ENCODE peak calls at places on chromosome 18, in seven cellular contexts. U, E, N, S, A, R and O are unnamed samples.

GRCh38 chr18:47075098-47075883 is 39.9 kb upstream of the ELOA2 start:
- DNase-seq in U (no peak), E (no peak), N (peak), S (peak), A (no peak), R (no peak), O (no peak)

GRCh38 chr18:26981373-26982082 is 116.0 kb upstream of the AQP4 start:
- DNase-seq in U (no peak), E (no peak), N (no peak), S (no peak), A (no peak), R (no peak), O (no peak)

GRCh38 chr18:23453657-23454011 is 547 bp downstream of the RIOK3 start:
- DNase-seq in U (peak), E (no peak), N (no peak), S (peak), A (no peak), R (peak), O (no peak)

GRCh38 chr18:44842588-44843412 is 162.1 kb downstream of the SETBP1 start:
- DNase-seq in U (no peak), E (no peak), N (no peak), S (no peak), A (no peak), R (no peak), O (no peak)

GRCh38 chr18:7021994-7022840 is 95.4 kb downstream of the LAMA1 start:
- DNase-seq in U (peak), E (no peak), N (peak), S (peak), A (no peak), R (peak), O (peak)

GRCh38 chr18:48992791-48993555 is 42.2 kb upstream of the SMAD7 start:
- DNase-seq in U (peak), E (peak), N (peak), S (no peak), A (no peak), R (no peak), O (no peak)

GRCh38 chr18:29608982-29609381 is 1432.1 kb upstream of the CDH2 start:
- DNase-seq in U (no peak), E (no peak), N (no peak), S (no peak), A (no peak), R (no peak), O (no peak)

GRCh38 chr18:33987206-33987605 is 237.5 kb downstream of the NOL4 start:
- DNase-seq in U (no peak), E (no peak), N (no peak), S (no peak), A (no peak), R (no peak), O (no peak)

GRCh38 chr18:31436825-31437224 is 10.7 kb upstream of the DSG3 start:
- DNase-seq in U (no peak), E (no peak), N (no peak), S (no peak), A (no peak), R (no peak), O (no peak)

GRCh38 chr18:5142859-5143258 is 54.2 kb downstream of the AKAIN1 start:
- DNase-seq in U (no peak), E (no peak), N (no peak), S (no peak), A (no peak), R (no peak), O (no peak)

GRCh38 chr18:524496-524895 is 24.0 kb upstream of the COLEC12 start:
- DNase-seq in U (no peak), E (no peak), N (no peak), S (peak), A (no peak), R (peak), O (no peak)

GRCh38 chr18:13530215-13530878 is 196.0 kb downstream of the FAM210A start:
- DNase-seq in U (no peak), E (no peak), N (no peak), S (no peak), A (no peak), R (no peak), O (no peak)

GRCh38 chr18:36322408-36322728 is 24.9 kb downstream of the FHOD3 start:
- DNase-seq in U (no peak), E (no peak), N (no peak), S (no peak), A (no peak), R (no peak), O (no peak)

GRCh38 chr18:76203552-76203951 is 291.5 kb downstream of the ZNF516 start:
- DNase-seq in U (no peak), E (no peak), N (no peak), S (no peak), A (no peak), R (no peak), O (no peak)

GRCh38 chr18:11146238-11146946 is 3.0 kb downstream of the PIEZO2 start:
- DNase-seq in U (no peak), E (no peak), N (no peak), S (no peak), A (no peak), R (no peak), O (no peak)

GRCh38 chr18:8994603-8995002 is 107.9 kb upstream of the NDUFV2 start:
- DNase-seq in U (peak), E (no peak), N (no peak), S (no peak), A (no peak), R (no peak), O (peak)

GRCh38 chr18:21450913-21451312 is 149.6 kb downstream of the ESCO1 start:
- DNase-seq in U (no peak), E (no peak), N (no peak), S (no peak), A (no peak), R (no peak), O (no peak)

GRCh38 chr18:24878289-24878688 is 417.9 kb downstream of the HRH4 start:
- DNase-seq in U (peak), E (no peak), N (no peak), S (peak), A (no peak), R (peak), O (no peak)

GRCh38 chr18:21330122-21330701 is 88.2 kb downstream of the GREB1L start:
- DNase-seq in U (peak), E (no peak), N (peak), S (peak), A (no peak), R (no peak), O (peak)

GRCh38 chr18:57801379-57802165 is 1.5 kb downstream of the ATP8B1 start:
- DNase-seq in U (no peak), E (no peak), N (no peak), S (peak), A (no peak), R (no peak), O (no peak)

GRCh38 chr18:48896326-48896874 is 54.4 kb downstream of the SMAD7 start:
- DNase-seq in U (no peak), E (no peak), N (no peak), S (no peak), A (no peak), R (no peak), O (no peak)